ENCODE peak calls at places on chromosomes 5 and 9, in nine cellular contexts. L is iPS-NIHi11, P is GM10248, D is left ventricle myocardium inferior, U is colonic mucosa, V is GM03348, N is lower lobe of right lung, H is brain microvascular endothelial cell, I is iris pigment epithelial cell. C is an unnamed sample.

GRCh38 chr5:124274949-124275348 is 471.5 kb downstream of the ZNF608 start:
- DNase-seq in P (no peak), D (no peak), L (no peak), V (no peak), N (no peak), I (peak; percentile 14), U (no peak), H (peak; percentile 27), C (peak; percentile 27)

GRCh38 chr5:1894243-1894642 is 11.5 kb upstream of the IRX4 start:
- DNase-seq in I (no peak), L (no peak), H (no peak), U (no peak), V (no peak), P (no peak), D (no peak), N (no peak), C (no peak)

GRCh38 chr9:134594376-134594941 is 47.1 kb upstream of the COL5A1 start:
- DNase-seq in P (no peak), I (no peak), D (no peak), N (no peak), H (no peak), L (no peak), V (no peak), U (peak; percentile 6), C (no peak)

GRCh38 chr9:17380126-17380861 is 198.6 kb upstream of the SH3GL2 start:
- DNase-seq in D (no peak), U (no peak), H (no peak), V (no peak), N (no peak), L (no peak), I (no peak), P (no peak), C (no peak)

GRCh38 chr5:35129921-35130485 is 82.3 kb upstream of the AGXT2 start:
- DNase-seq in P (no peak), D (no peak), N (no peak), U (peak; percentile 70), H (no peak), L (no peak), I (peak; percentile 52), V (no peak), C (peak; percentile 62)

GRCh38 chr9:127418037-127418471 is 6.1 kb upstream of the ZNF79 start:
- DNase-seq in P (peak; percentile 34), D (no peak), L (peak; percentile 85), H (no peak), V (peak; percentile 31), U (no peak), N (no peak), I (peak; percentile 17), C (peak; percentile 22)

GRCh38 chr5:126516133-126516532 is 78.9 kb downstream of the ALDH7A1 start:
- DNase-seq in N (no peak), L (no peak), D (no peak), H (no peak), U (no peak), P (no peak), V (no peak), I (peak; percentile 48), C (peak; percentile 34)

GRCh38 chr5:16983022-16983639 is 47.0 kb upstream of the MYO10 start:
- DNase-seq in V (no peak), P (no peak), H (no peak), U (no peak), L (no peak), I (peak; percentile 60), D (no peak), N (no peak), C (no peak)

GRCh38 chr5:122151640-122152039 is 22.3 kb downstream of the ZNF474 start:
- DNase-seq in D (no peak), L (no peak), H (peak; percentile 92), V (peak; percentile 63), N (no peak), P (no peak), U (no peak), I (peak; percentile 95), C (peak; percentile 62)

C was measured in HCEC 1CT.